ENCODE peak calls at places on chromosomes 7 and 10, in five cellular contexts. E, Y, I, R and P are unnamed samples.
A peak's percentile ranks its signal among the peaks of the same experiment; 100 is the strongest.

GRCh38 chr10:26489081-26489480 is 50.9 kb downstream of the APBB1IP start:
- DNase-seq in E (no peak), R (no peak), I (no peak), Y (no peak), P (no peak)

GRCh38 chr7:36054642-36055041 is 98.4 kb upstream of the EEPD1 start:
- DNase-seq in Y (no peak), E (no peak), R (no peak), I (no peak), P (no peak)

GRCh38 chr7:131183611-131184119 is 144.0 kb upstream of the MKLN1 start:
- DNase-seq in R (no peak), E (no peak), I (no peak), Y (no peak), P (no peak)

GRCh38 chr7:36943591-36944430 is 219.5 kb upstream of the AOAH start:
- DNase-seq in Y (no peak), E (no peak), R (no peak), I (no peak), P (no peak)

GRCh38 chr7:83861-84632 is 108.3 kb upstream of the FAM20C start:
- DNase-seq in R (no peak), I (no peak), E (no peak), Y (peak; percentile 40), P (no peak)

GRCh38 chr10:74008212-74008731 is 10.4 kb downstream of the VCL start:
- DNase-seq in E (no peak), I (no peak), R (no peak), Y (no peak), P (no peak)

GRCh38 chr7:80040752-80041151 is 93.9 kb upstream of the GNAI1 start:
- DNase-seq in R (no peak), E (no peak), Y (no peak), I (no peak), P (no peak)

GRCh38 chr10:92799591-92799990 is 48.7 kb upstream of the EXOC6 start:
- DNase-seq in I (no peak), E (no peak), Y (no peak), R (no peak), P (no peak)

GRCh38 chr7:129101746-129102145 is 42.8 kb upstream of the TSPAN33 start:
- DNase-seq in R (no peak), I (no peak), E (no peak), Y (no peak), P (no peak)

GRCh38 chr10:28540145-28540544 is 7.2 kb downstream of the WAC start:
- DNase-seq in E (no peak), R (no peak), Y (no peak), I (no peak), P (no peak)

GRCh38 chr10:66215005-66215404 is 710.8 kb upstream of the LRRTM3 start:
- DNase-seq in E (no peak), R (no peak), Y (no peak), I (no peak), P (no peak)

GRCh38 chr7:116171094-116171493 is 39.2 kb upstream of the TES start:
- DNase-seq in E (no peak), Y (no peak), I (no peak), R (no peak), P (no peak)

GRCh38 chr7:100865372-100865911 is 1.7 kb upstream of the TRIP6 start:
- DNase-seq in I (no peak), E (no peak), Y (no peak), R (no peak), P (peak; percentile 95)

GRCh38 chr10:88966785-88967184 is 14.2 kb upstream of the ACTA2 start:
- DNase-seq in I (no peak), R (peak; percentile 39), Y (peak; percentile 80), E (no peak), P (no peak)

GRCh38 chr10:46327685-46328084 is 40.9 kb downstream of the ANTXRL start:
- DNase-seq in I (no peak), E (no peak), Y (no peak), R (no peak), P (no peak)

GRCh38 chr10:126940670-126941069 is 35.4 kb downstream of the DOCK1 start:
- DNase-seq in I (no peak), Y (no peak), E (no peak), R (no peak), P (no peak)

GRCh38 chr7:114530074-114530611 is 115.5 kb downstream of the FOXP2 start:
- DNase-seq in Y (no peak), R (no peak), E (no peak), I (no peak), P (no peak)

GRCh38 chr7:28808786-28809533 is 149.2 kb downstream of the TRIL start:
- DNase-seq in Y (peak; percentile 77), R (no peak), I (no peak), E (no peak), P (no peak)

GRCh38 chr10:116690356-116691078 is 51.8 kb downstream of the HSPA12A start:
- DNase-seq in R (no peak), I (no peak), E (no peak), Y (no peak), P (no peak)

GRCh38 chr10:104336829-104337526 is 1.3 kb downstream of the ITPRIP start:
- DNase-seq in I (no peak), Y (no peak), R (no peak), E (peak; percentile 84), P (no peak)

GRCh38 chr10:45558406-45558805 is 114.2 kb downstream of the ZFAND4 start:
- DNase-seq in I (no peak), E (no peak), R (no peak), Y (no peak), P (no peak)

GRCh38 chr10:38038107-38038931 is 27.8 kb downstream of the ZNF33A start:
- DNase-seq in E (no peak), Y (no peak), R (no peak), I (no peak), P (no peak)

GRCh38 chr7:130947792-130948580 is 214.0 kb upstream of the KLF14 start:
- DNase-seq in Y (no peak), I (no peak), R (no peak), E (no peak), P (no peak)

GRCh38 chr7:106012935-106013439 is 49.9 kb downstream of the CDHR3 start:
- DNase-seq in R (no peak), I (no peak), E (no peak), Y (no peak), P (no peak)

DNA sequence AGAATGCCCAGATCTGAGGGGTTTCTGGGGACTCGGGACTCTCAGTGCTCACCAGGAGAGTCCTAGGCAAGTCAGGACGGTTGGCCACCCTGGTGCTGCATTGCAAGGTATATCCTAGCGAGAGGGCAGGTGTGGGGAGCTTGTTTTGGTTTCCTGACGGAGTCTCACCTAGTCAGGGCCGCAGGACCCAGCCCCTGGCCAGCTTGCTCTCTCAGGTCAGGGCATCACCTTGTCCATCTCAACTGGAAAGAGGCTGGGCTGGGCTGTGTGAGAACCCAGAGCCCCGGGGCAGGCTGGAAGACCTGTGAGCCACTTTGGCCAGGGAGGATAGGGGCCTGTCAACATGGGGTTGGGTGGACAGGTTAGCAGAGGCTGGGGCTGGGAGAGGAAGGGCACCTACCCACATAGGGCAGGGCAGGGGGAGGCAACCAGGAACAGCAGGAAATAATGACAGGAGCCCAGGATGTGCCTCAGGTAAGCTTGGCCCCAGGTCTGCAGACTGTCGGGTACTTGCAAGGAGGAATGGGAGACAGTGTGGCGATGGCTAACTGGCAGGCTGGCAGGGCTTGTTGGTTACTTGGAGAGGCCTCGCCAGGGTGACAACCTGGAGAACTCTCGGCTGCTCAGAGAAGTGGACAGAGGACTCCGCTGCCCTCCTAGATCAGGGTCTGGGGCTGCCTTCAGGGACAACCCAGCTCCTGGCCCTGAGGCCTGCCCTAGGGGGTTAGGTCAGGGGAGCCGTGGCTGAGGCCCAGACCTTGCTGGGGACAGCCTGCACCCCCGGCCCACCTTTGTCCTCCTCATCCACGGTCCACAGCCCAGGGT is 31.4 kb downstream of the DNAJB12 start:
- DNase-seq in Y (no peak), E (no peak), R (no peak), I (no peak), P (no peak)
- H3K27ac ChIP-seq in Y (no peak overlapping the region), E (peak overlapping the region; percentile 95), R (no peak overlapping the region), I (no peak overlapping the region), P (peak overlapping the region; percentile 100)

DNA sequence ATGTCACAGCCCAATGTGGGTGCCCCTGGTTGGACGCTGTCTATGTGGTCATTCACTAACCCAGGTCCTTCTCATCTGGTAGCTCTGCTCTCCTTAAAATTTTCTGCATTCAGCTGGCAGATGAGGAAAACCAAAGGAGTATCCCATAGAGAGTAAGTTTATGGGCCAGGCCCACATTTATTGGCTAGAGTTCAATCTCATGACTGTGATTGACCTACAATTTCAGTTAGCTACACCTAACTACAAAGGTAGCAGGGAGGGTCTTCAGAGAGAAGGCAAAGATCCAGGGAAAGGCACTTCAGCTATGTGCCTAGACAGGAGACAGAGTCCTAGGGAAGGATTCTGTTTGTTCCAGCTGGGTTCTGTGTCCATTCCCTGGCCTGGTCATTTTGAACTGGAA is 23.7 kb upstream of the PPIF start:
- DNase-seq in R (no peak), E (no peak), Y (no peak), I (no peak), P (no peak)
- H3K27ac ChIP-seq in R (no peak overlapping the region), E (no peak overlapping the region), Y (no peak overlapping the region), I (no peak overlapping the region), P (peak overlapping the region; percentile 86)

DNA sequence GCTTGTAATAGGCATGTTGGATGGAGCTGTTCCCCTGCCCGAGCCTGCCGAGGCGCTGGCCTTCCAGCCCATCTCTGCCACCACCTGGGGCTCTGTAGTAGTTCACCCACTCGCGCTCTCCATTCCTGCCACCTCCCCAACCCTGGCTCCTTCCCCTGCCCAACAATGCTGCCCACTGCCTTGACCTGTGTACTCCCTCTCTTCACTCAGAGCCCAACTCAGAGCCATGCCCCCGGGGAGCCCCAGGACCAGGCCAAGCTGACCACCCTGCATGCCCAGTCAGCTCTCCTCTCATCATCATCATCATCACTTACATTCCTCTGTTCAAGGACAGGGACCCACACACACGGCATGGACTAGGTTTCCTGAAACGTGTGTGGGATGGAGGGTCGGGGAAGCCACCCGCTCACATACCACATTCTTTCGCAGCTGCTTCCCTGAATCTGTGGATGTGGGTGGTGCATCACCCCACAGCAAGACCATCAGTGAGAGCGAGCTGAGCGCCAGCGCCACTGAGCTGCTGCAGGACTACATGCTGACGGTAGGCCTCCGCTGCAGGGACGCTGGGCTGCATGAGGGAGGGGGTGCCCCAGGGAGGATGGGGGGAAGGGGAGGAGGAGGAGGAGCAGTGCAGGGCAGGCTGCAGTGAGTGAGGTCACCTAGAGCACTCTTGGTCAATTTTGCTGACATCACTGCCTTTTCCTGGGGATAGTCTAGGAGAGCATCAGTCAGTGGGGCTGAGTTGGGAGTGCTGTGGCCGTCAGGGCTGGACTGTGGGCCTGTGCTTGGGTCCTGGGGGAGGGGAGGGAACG is 15.5 kb downstream of the NACAD start:
- DNase-seq in R (no peak), Y (no peak), I (no peak), E (no peak), P (no peak)
- H3K27ac ChIP-seq in R (peak overlapping the region; percentile 48), Y (no peak overlapping the region), I (no peak overlapping the region), E (no peak overlapping the region), P (no peak overlapping the region)

GRCh38 chr7:39952378-39952777 is 2.3 kb downstream of the CDK13 start:
- DNase-seq in E (no peak), R (no peak), Y (no peak), I (no peak), P (no peak)

GRCh38 chr7:39954694-39955093 is 4.6 kb downstream of the CDK13 start:
- DNase-seq in R (no peak), Y (no peak), E (no peak), I (no peak), P (no peak)

GRCh38 chr7:39952791-39953190 is 2.7 kb downstream of the CDK13 start:
- DNase-seq in I (no peak), R (no peak), E (no peak), Y (no peak), P (no peak)

DNA sequence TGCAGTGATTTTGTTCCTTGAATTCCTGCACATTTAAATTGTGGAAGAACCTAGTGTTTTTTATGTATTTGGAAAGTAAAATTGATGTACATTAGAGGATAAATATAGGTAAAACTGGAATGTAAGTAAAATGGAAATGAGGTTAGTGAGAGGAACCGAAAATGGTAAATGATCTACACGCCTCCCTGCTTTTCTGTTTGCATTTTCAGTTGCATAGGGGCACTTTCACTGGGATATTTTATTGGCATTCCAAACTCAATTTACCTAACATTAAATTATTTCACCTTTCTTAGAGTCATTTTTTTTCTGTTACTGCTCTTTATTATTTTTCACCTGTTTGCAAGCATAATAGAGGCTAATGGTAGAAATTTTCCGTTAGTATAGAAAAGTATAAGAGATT is 8.0 kb downstream of the CDK13 start:
- DNase-seq in Y (no peak), I (no peak), R (no peak), E (no peak), P (no peak)
- H3K27ac ChIP-seq in Y (no peak overlapping the region), I (no peak overlapping the region), R (no peak overlapping the region), E (no peak overlapping the region), P (no peak overlapping the region)